ENCODE peak calls at places on chromosomes 6 and 20, in four cellular contexts. One of them, this sample, is unnamed.

GRCh38 chr20:47149939-47150338 is 206.6 kb downstream of the ZMYND8 start:
- DNase-seq in psoas muscle: no peak
- DNase-seq in upper lobe of right lung: no peak
- DNase-seq in small intestine: no peak
- DNase-seq in this sample: no peak

GRCh38 chr20:33859751-33860150 is 48.6 kb downstream of the CHMP4B start:
- DNase-seq in small intestine: no peak
- DNase-seq in psoas muscle: peak; percentile 29
- DNase-seq in upper lobe of right lung: no peak
- DNase-seq in this sample: no peak

GRCh38 chr20:37390891-37391525 is 45.1 kb downstream of the SRC start:
- DNase-seq in small intestine: no peak
- DNase-seq in upper lobe of right lung: peak; percentile 38
- DNase-seq in psoas muscle: peak; percentile 37
- DNase-seq in this sample: no peak

GRCh38 chr6:123316733-123317323 is 319.9 kb downstream of the TRDN start:
- DNase-seq in small intestine: peak; percentile 17
- DNase-seq in psoas muscle: no peak
- DNase-seq in upper lobe of right lung: no peak
- DNase-seq in this sample: no peak

GRCh38 chr6:30814137-30815084 is 69.9 kb upstream of the DDR1 start:
- DNase-seq in upper lobe of right lung: no peak
- DNase-seq in psoas muscle: no peak
- DNase-seq in small intestine: no peak
- DNase-seq in this sample: no peak

GRCh38 chr20:49270177-49270576 is 7.7 kb downstream of the ZNFX1 start:
- DNase-seq in psoas muscle: no peak
- DNase-seq in upper lobe of right lung: no peak
- DNase-seq in small intestine: no peak
- DNase-seq in this sample: no peak

GRCh38 chr6:125812394-125813231 is 21.9 kb downstream of the NCOA7 start:
- DNase-seq in small intestine: peak; percentile 41
- DNase-seq in psoas muscle: no peak
- DNase-seq in upper lobe of right lung: no peak
- DNase-seq in this sample: no peak

GRCh38 chr6:157868835-157869234 is 45.8 kb downstream of the SNX9 start:
- DNase-seq in small intestine: no peak
- DNase-seq in psoas muscle: no peak
- DNase-seq in upper lobe of right lung: no peak
- DNase-seq in this sample: no peak

GRCh38 chr6:131164506-131164905 is 29.2 kb downstream of the AKAP7 start:
- DNase-seq in upper lobe of right lung: no peak
- DNase-seq in psoas muscle: no peak
- DNase-seq in small intestine: no peak
- DNase-seq in this sample: no peak

GRCh38 chr20:35963878-35964277 is 4.5 kb upstream of the CNBD2 start:
- DNase-seq in upper lobe of right lung: no peak
- DNase-seq in psoas muscle: no peak
- DNase-seq in small intestine: peak; percentile 39
- DNase-seq in this sample: peak; percentile 44

GRCh38 chr20:58544891-58545290 is 29.7 kb upstream of the APCDD1L start:
- DNase-seq in small intestine: no peak
- DNase-seq in upper lobe of right lung: no peak
- DNase-seq in psoas muscle: no peak
- DNase-seq in this sample: no peak

GRCh38 chr6:32613475-32613874 is 23.7 kb upstream of the HLA-DQA1 start:
- DNase-seq in upper lobe of right lung: no peak
- DNase-seq in small intestine: no peak
- DNase-seq in psoas muscle: no peak
- DNase-seq in this sample: no peak

GRCh38 chr20:43583982-43584432 is 6.7 kb upstream of the IFT52 start:
- DNase-seq in upper lobe of right lung: peak; percentile 79
- DNase-seq in small intestine: peak; percentile 25
- DNase-seq in psoas muscle: no peak
- DNase-seq in this sample: no peak

GRCh38 chr6:13573669-13574110 is 711 bp upstream of the SIRT5 start:
- DNase-seq in psoas muscle: peak; percentile 66
- DNase-seq in upper lobe of right lung: peak; percentile 70
- DNase-seq in small intestine: peak; percentile 52
- DNase-seq in this sample: peak; percentile 63

GRCh38 chr20:911882-912600 is 4.1 kb downstream of the ANGPT4 start:
- DNase-seq in psoas muscle: no peak
- DNase-seq in small intestine: no peak
- DNase-seq in upper lobe of right lung: no peak
- DNase-seq in this sample: no peak

GRCh38 chr6:30985490-30985889 is 2.0 kb downstream of the MUC21 start:
- DNase-seq in upper lobe of right lung: no peak
- DNase-seq in psoas muscle: no peak
- DNase-seq in small intestine: no peak
- DNase-seq in this sample: no peak

GRCh38 chr6:124007915-124008688 is 204.4 kb downstream of the NKAIN2 start:
- DNase-seq in upper lobe of right lung: no peak
- DNase-seq in small intestine: no peak
- DNase-seq in psoas muscle: no peak
- DNase-seq in this sample: no peak

GRCh38 chr6:8130399-8130798 is 28.1 kb upstream of the EEF1E1 start:
- DNase-seq in psoas muscle: no peak
- DNase-seq in small intestine: no peak
- DNase-seq in upper lobe of right lung: no peak
- DNase-seq in this sample: no peak

GRCh38 chr6:107988570-107988969 is 30.6 kb upstream of the SEC63 start:
- DNase-seq in small intestine: no peak
- DNase-seq in psoas muscle: no peak
- DNase-seq in upper lobe of right lung: no peak
- DNase-seq in this sample: no peak

GRCh38 chr20:44336086-44336485 is 757 bp upstream of the R3HDML start:
- DNase-seq in upper lobe of right lung: peak; percentile 26
- DNase-seq in small intestine: no peak
- DNase-seq in psoas muscle: no peak
- DNase-seq in this sample: no peak

DNA sequence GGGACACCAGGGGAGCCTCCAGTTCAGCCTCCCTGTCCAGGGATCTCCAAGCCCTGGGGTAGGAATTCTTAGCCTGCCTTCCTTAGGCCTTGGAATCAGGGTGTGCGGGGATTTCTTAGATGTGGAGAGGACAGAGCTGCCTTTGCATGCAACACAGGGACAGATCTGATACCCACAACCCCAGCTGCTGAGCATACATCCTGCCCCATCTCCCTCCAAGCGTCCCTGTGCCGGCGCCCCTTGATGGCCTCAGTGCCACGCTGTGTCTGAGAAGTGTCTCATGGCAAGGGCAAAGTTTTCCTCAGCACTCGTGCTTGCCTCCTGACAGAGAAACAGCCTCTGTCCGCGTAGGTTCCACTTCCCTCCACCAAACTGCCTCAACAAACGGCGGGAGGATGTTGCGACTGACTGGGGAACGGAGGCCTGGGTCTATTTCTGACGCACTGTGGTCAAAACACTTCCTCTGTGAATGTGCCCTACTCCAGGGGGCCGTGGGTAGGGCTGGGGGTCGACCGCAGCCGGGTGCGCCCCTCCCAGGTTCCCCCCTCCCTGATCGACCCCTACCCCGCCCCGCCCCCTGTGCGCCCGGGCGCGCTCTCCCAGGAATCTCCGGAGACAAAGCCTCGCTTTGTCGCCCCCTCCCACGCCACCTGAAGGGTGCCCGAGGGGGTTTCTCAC is 950 bp downstream of the MICAL1 start:
- DNase-seq in small intestine: peak; percentile 66
- DNase-seq in psoas muscle: peak; percentile 66
- DNase-seq in upper lobe of right lung: peak; percentile 75
- DNase-seq in this sample: peak; percentile 63
- H3K4me1 ChIP-seq in small intestine: peaks cover 5% of the 10 kb centered on the region
- H3K4me1 ChIP-seq in psoas muscle: peaks cover 25% of the 10 kb centered on the region
- H3K4me1 ChIP-seq in upper lobe of right lung: peaks cover 40% of the 10 kb centered on the region
- H3K4me1 ChIP-seq in this sample: peaks cover 31% of the 10 kb centered on the region

GRCh38 chr6:169411296-169411695 is 157.7 kb upstream of the THBS2 start:
- DNase-seq in upper lobe of right lung: no peak
- DNase-seq in small intestine: no peak
- DNase-seq in psoas muscle: no peak
- DNase-seq in this sample: no peak
- H3K9me3 ChIP-seq in upper lobe of right lung: peaks cover 3% of the 10 kb centered on the region
- H3K9me3 ChIP-seq in small intestine: no peaks in the 10 kb centered on the region
- H3K9me3 ChIP-seq in psoas muscle: peaks cover 15% of the 10 kb centered on the region
- H3K9me3 ChIP-seq in this sample: peaks cover 15% of the 10 kb centered on the region

DNA sequence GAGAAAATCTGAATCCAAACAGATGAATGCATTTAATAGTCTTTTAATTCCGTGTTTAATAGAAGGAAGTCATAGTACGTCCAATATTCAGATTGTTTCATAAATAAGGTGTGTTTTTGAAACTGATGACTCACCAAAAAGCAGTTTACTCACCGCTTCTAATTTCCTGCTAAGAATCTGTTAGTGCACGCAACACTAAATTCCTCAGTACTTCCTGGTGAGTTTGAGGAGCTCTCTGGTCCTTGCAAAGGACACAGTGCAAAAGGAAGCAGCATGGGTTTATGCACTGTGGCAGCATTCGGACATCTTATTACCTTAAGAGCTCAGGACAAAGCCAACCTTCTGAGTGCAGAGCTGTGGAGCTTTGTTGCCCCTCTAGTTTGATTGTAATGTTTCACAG is 2.3 kb upstream of the ADGRF1 start:
- DNase-seq in psoas muscle: no peak
- DNase-seq in small intestine: peak; percentile 90
- DNase-seq in upper lobe of right lung: no peak
- DNase-seq in this sample: no peak
- H3K4me1 ChIP-seq in psoas muscle: peaks cover 3% of the 10 kb centered on the region
- H3K4me1 ChIP-seq in small intestine: peaks cover 2% of the 10 kb centered on the region
- H3K4me1 ChIP-seq in upper lobe of right lung: peaks cover 14% of the 10 kb centered on the region
- H3K4me1 ChIP-seq in this sample: peaks cover 5% of the 10 kb centered on the region

GRCh38 chr6:159615923-159616322 is 77.1 kb downstream of the SOD2 start:
- DNase-seq in psoas muscle: no peak
- DNase-seq in upper lobe of right lung: no peak
- DNase-seq in small intestine: no peak
- DNase-seq in this sample: no peak
- H3K9me3 ChIP-seq in psoas muscle: peaks cover 11% of the 10 kb centered on the region
- H3K9me3 ChIP-seq in upper lobe of right lung: peaks cover 10% of the 10 kb centered on the region
- H3K9me3 ChIP-seq in small intestine: peaks cover 5% of the 10 kb centered on the region
- H3K9me3 ChIP-seq in this sample: peaks cover 20% of the 10 kb centered on the region

This sample was measured in mucosa of descending colon.